ENCODE peak calls at places on chromosomes 16 and 17, in ten cellular contexts. V is foreskin keratinocyte; K is naive thymus-derived CD4-positive, alpha-beta T cell; M is heart left ventricle; T is suprapubic skin; D is A549; O is CD8-positive, alpha-beta memory T cell; I is neuronal stem cell; J is body of pancreas; Y is cardiac muscle cell. C is an unnamed sample.
A peak's percentile ranks its signal among the peaks of the same experiment; 100 is the strongest.

GRCh38 chr16:22008215-22009142 is 568 bp downstream of the MOSMO start:
- DNase-seq in O (no peak), V (no peak), T (no peak), M (no peak), K (peak; percentile 4), I (no peak), J (peak; percentile 14), Y (no peak), D (peak; percentile 16), C (no peak)

GRCh38 chr17:73343168-73343634 is 31.4 kb upstream of the CDC42EP4 start:
- DNase-seq in T (peak; percentile 88), V (peak; percentile 43), D (no peak), K (no peak), O (no peak), M (peak; percentile 87), Y (peak; percentile 93), J (peak; percentile 50), I (peak; percentile 95), C (peak; percentile 41)

GRCh38 chr17:7004398-7005253 is 7.8 kb upstream of the RNASEK start:
- DNase-seq in Y (peak; percentile 68), D (peak; percentile 85), T (no peak), K (peak; percentile 67), J (no peak), O (peak; percentile 69), M (no peak), I (no peak), V (peak; percentile 62), C (no peak)

GRCh38 chr16:50960517-50961202 is 190.4 kb downstream of the SALL1 start:
- DNase-seq in K (no peak), J (no peak), Y (peak; percentile 41), M (no peak), T (no peak), O (no peak), V (no peak), D (no peak), I (no peak), C (no peak)

GRCh38 chr17:40996829-40997228 is 2.9 kb upstream of the KRTAP3-3 start:
- DNase-seq in I (no peak), M (no peak), J (no peak), D (no peak), O (no peak), Y (no peak), K (no peak), T (no peak), V (no peak), C (no peak)

GRCh38 chr17:42203354-42203753 is 9.1 kb upstream of the GHDC start:
- DNase-seq in Y (no peak), J (no peak), D (no peak), K (no peak), V (no peak), T (no peak), O (no peak), M (no peak), I (no peak), C (no peak)

GRCh38 chr17:29664743-29665479 is 42.2 kb upstream of the CORO6 start:
- DNase-seq in D (peak; percentile 29), T (no peak), K (no peak), Y (peak; percentile 50), V (peak; percentile 91), I (no peak), J (no peak), O (no peak), M (no peak), C (no peak)

GRCh38 chr17:34667656-34668055 is 88.3 kb downstream of the TMEM132E start:
- DNase-seq in K (no peak), J (no peak), V (no peak), T (no peak), I (no peak), D (no peak), M (no peak), O (no peak), Y (no peak), C (no peak)

GRCh38 chr17:9924735-9925191 is 19.7 kb upstream of the RCVRN start:
- DNase-seq in I (peak; percentile 78), J (peak; percentile 19), T (no peak), Y (peak; percentile 83), D (peak; percentile 87), V (peak; percentile 59), K (peak; percentile 7), M (no peak), O (peak; percentile 39), C (no peak)

GRCh38 chr16:11977206-11978041 is 890 bp downstream of the SNX29 start:
- DNase-seq in J (no peak), I (no peak), V (peak; percentile 59), D (peak; percentile 51), Y (peak; percentile 76), K (no peak), O (no peak), T (no peak), M (no peak), C (no peak)

GRCh38 chr16:8391219-8391757 is 199.0 kb downstream of the TMEM114 start:
- DNase-seq in D (peak; percentile 1), O (no peak), Y (no peak), K (no peak), V (no peak), T (no peak), M (no peak), J (peak; percentile 27), I (no peak), C (no peak)

GRCh38 chr16:79768594-79768993 is 168.1 kb upstream of the MAF start:
- DNase-seq in V (no peak), D (no peak), J (peak; percentile 20), Y (no peak), O (no peak), M (no peak), K (no peak), T (no peak), I (no peak), C (no peak)

GRCh38 chr16:54964239-54964638 is 33.6 kb downstream of the IRX5 start:
- DNase-seq in T (no peak), O (no peak), I (no peak), K (no peak), Y (no peak), V (no peak), M (no peak), D (no peak), J (no peak), C (no peak)
- H3K4me1 ChIP-seq in T (no peaks in the 10 kb centered on the region), O (no peaks in the 10 kb centered on the region), I (no peaks in the 10 kb centered on the region), K (no peaks in the 10 kb centered on the region), Y (no peaks in the 10 kb centered on the region), V (no peaks in the 10 kb centered on the region), M (no peaks in the 10 kb centered on the region), D (no peaks in the 10 kb centered on the region), J (no peaks in the 10 kb centered on the region), C (no peaks in the 10 kb centered on the region)

GRCh38 chr16:89565506-89566372 is 5.3 kb downstream of the RPL13 start:
- DNase-seq in M (no peak), V (peak; percentile 68), T (no peak), Y (peak; percentile 53), J (peak; percentile 77), D (peak; percentile 74), I (no peak), K (no peak), O (peak; percentile 37), C (peak; percentile 28)

GRCh38 chr16:89564476-89565255 is 4.2 kb downstream of the RPL13 start:
- DNase-seq in Y (no peak), D (no peak), O (no peak), M (no peak), V (no peak), I (no peak), J (no peak), K (no peak), T (no peak), C (no peak)

GRCh38 chr16:89563639-89564392 is 3.3 kb downstream of the RPL13 start:
- DNase-seq in M (no peak), J (no peak), T (no peak), O (no peak), V (no peak), D (no peak), K (no peak), Y (no peak), I (no peak), C (peak; percentile 49)

GRCh38 chr16:89562939-89563338 is 2.5 kb downstream of the RPL13 start:
- DNase-seq in Y (no peak), M (no peak), I (no peak), O (no peak), D (no peak), K (no peak), T (no peak), V (no peak), J (no peak), C (no peak)

DNA sequence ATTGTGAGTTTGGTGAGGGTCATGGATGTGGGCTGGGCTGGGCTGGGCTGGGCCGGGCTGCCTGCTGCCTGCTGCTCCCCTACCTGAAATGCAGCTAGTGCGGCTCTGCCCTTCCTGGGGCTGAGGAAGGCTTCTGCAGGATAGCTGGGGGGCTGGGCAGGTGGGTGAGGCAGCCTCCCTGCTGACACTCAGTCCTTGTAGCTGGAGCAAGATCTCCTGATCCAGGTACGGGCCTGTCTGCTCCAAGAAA is 4.7 kb downstream of the RPL13 start:
- DNase-seq in T (no peak), M (no peak), Y (no peak), I (no peak), V (peak; percentile 59), J (peak; percentile 26), O (no peak), D (peak; percentile 64), K (no peak), C (no peak)
- H3K4me1 ChIP-seq in T (peaks cover 56% of the 10 kb centered on the region), M (peaks cover 28% of the 10 kb centered on the region), Y (peaks cover 20% of the 10 kb centered on the region), I (peaks cover 19% of the 10 kb centered on the region), V (no peaks in the 10 kb centered on the region), J (peaks cover 51% of the 10 kb centered on the region), O (peaks cover 50% of the 10 kb centered on the region), D (peaks cover 39% of the 10 kb centered on the region), K (peaks cover 43% of the 10 kb centered on the region), C (peaks cover 36% of the 10 kb centered on the region)

GRCh38 chr17:27466748-27467375 is 10.6 kb downstream of the KSR1 start:
- DNase-seq in V (no peak), I (no peak), Y (no peak), K (no peak), T (no peak), M (peak; percentile 30), O (peak; percentile 19), D (no peak), J (no peak), C (no peak)

GRCh38 chr17:27471321-27472269 is 15.3 kb downstream of the KSR1 start:
- DNase-seq in V (peak; percentile 93), K (no peak), J (no peak), Y (no peak), D (peak; percentile 35), M (no peak), I (no peak), T (no peak), O (peak; percentile 35), C (no peak)

GRCh38 chr17:27473190-27473747 is 17.0 kb downstream of the KSR1 start:
- DNase-seq in I (no peak), J (no peak), O (no peak), M (no peak), D (no peak), K (no peak), V (no peak), T (no peak), Y (no peak), C (no peak)

GRCh38 chr17:27466376-27466747 is 10.1 kb downstream of the KSR1 start:
- DNase-seq in D (no peak), Y (no peak), I (no peak), O (no peak), K (no peak), T (no peak), M (no peak), V (no peak), J (no peak), C (no peak)

GRCh38 chr17:27469256-27469655 is 13.0 kb downstream of the KSR1 start:
- DNase-seq in M (no peak), D (no peak), V (no peak), K (no peak), O (no peak), Y (no peak), J (no peak), I (no peak), T (no peak), C (no peak)
- H3K4me1 ChIP-seq in M (peaks cover 10% of the 10 kb centered on the region), D (peaks cover 49% of the 10 kb centered on the region), V (peaks cover 10% of the 10 kb centered on the region), K (peaks cover 44% of the 10 kb centered on the region), O (peaks cover 46% of the 10 kb centered on the region), Y (peaks cover 4% of the 10 kb centered on the region), J (peaks cover 55% of the 10 kb centered on the region), I (peaks cover 2% of the 10 kb centered on the region), T (peaks cover 40% of the 10 kb centered on the region), C (peaks cover 2% of the 10 kb centered on the region)

GRCh38 chr16:3850544-3850899 is 30.0 kb downstream of the CREBBP start:
- DNase-seq in O (no peak), M (no peak), J (no peak), T (no peak), Y (no peak), D (no peak), K (no peak), V (no peak), I (no peak), C (no peak)
- H3K4me1 ChIP-seq in O (peaks cover 25% of the 10 kb centered on the region), M (peaks cover 16% of the 10 kb centered on the region), J (peaks cover 43% of the 10 kb centered on the region), T (peaks cover 19% of the 10 kb centered on the region), Y (peaks cover 32% of the 10 kb centered on the region), D (peaks cover 10% of the 10 kb centered on the region), K (peaks cover 5% of the 10 kb centered on the region), V (no peaks in the 10 kb centered on the region), I (no peaks in the 10 kb centered on the region), C (peaks cover 40% of the 10 kb centered on the region)